ENCODE peak calls at places on chromosomes 16 and 17, in six cellular contexts. N is A549, A is GM12878, T is endothelial cell of umbilical vein, K is K562, L is HepG2. J is an unnamed sample.

GRCh38 chr16:48498761-48499600 is 111.0 kb downstream of the N4BP1 start:
- DNase-seq in N (peak), A (no peak), T (peak), K (no peak), L (peak), J (peak)

GRCh38 chr16:29231231-29231630 is 175.3 kb downstream of the NPIPB11 start:
- DNase-seq in N (no peak), A (no peak), T (no peak), K (no peak), L (no peak), J (no peak)

GRCh38 chr16:20880867-20881866 is 19.0 kb downstream of the DCUN1D3 start:
- DNase-seq in N (no peak), A (no peak), T (no peak), K (no peak), L (peak), J (no peak)

GRCh38 chr16:49615606-49616005 is 240.3 kb downstream of the ZNF423 start:
- DNase-seq in N (no peak), A (no peak), T (no peak), K (no peak), L (no peak), J (no peak)

GRCh38 chr16:69114346-69114975 is 9.0 kb downstream of the HAS3 start:
- DNase-seq in N (no peak), A (no peak), T (no peak), K (no peak), L (no peak), J (no peak)

GRCh38 chr17:2054262-2054739 is 602 bp upstream of the HIC1 start:
- DNase-seq in N (peak), A (no peak), T (peak), K (no peak), L (no peak), J (peak)

GRCh38 chr16:19008245-19008644 is 24.5 kb downstream of the TMC7 start:
- DNase-seq in N (no peak), A (no peak), T (no peak), K (no peak), L (peak), J (no peak)

GRCh38 chr17:17445925-17446665 is 30.7 kb upstream of the MED9 start:
- DNase-seq in N (peak), A (no peak), T (peak), K (no peak), L (peak), J (no peak)

GRCh38 chr16:52526429-52526828 is 20.5 kb downstream of the TOX3 start:
- DNase-seq in N (no peak), A (no peak), T (no peak), K (no peak), L (no peak), J (no peak)

GRCh38 chr17:41131979-41132378 is 8.0 kb upstream of the KRTAP4-12 start:
- DNase-seq in N (peak), A (no peak), T (no peak), K (no peak), L (peak), J (no peak)

GRCh38 chr16:53098526-53099317 is 43.9 kb downstream of the CHD9 start:
- DNase-seq in N (peak), A (peak), T (peak), K (peak), L (peak), J (peak)

GRCh38 chr16:9934723-9935508 is 247.3 kb downstream of the GRIN2A start:
- DNase-seq in N (no peak), A (no peak), T (no peak), K (no peak), L (no peak), J (peak)

GRCh38 chr17:15377200-15377599 is 35.8 kb upstream of the TEKT3 start:
- DNase-seq in N (no peak), A (no peak), T (no peak), K (no peak), L (no peak), J (no peak)

GRCh38 chr16:26963109-26963508 is 103.6 kb upstream of the C16orf82 start:
- DNase-seq in N (peak), A (no peak), T (no peak), K (peak), L (peak), J (peak)

GRCh38 chr17:1713160-1713877 is 3.1 kb upstream of the TLCD2 start:
- DNase-seq in N (no peak), A (no peak), T (no peak), K (peak), L (no peak), J (no peak)

GRCh38 chr17:45135978-45136791 is 698 bp downstream of the ACBD4 start:
- DNase-seq in N (no peak), A (no peak), T (no peak), K (no peak), L (no peak), J (no peak)

GRCh38 chr16:80924372-80924978 is 82.2 kb downstream of the CMC2 start:
- DNase-seq in N (peak), A (no peak), T (peak), K (peak), L (peak), J (peak)

GRCh38 chr16:351804-352520 is 561 bp downstream of the AXIN1 start:
- DNase-seq in N (no peak), A (no peak), T (no peak), K (no peak), L (no peak), J (no peak)

GRCh38 chr17:8916470-8916869 is 49.0 kb upstream of the PIK3R6 start:
- DNase-seq in N (no peak), A (no peak), T (no peak), K (no peak), L (no peak), J (peak)

GRCh38 chr16:56041556-56042140 is 149.6 kb upstream of the GNAO1 start:
- DNase-seq in N (peak), A (no peak), T (no peak), K (peak), L (peak), J (peak)

GRCh38 chr17:14882131-14882530 is 383.0 kb downstream of the PMP22 start:
- DNase-seq in N (no peak), A (no peak), T (no peak), K (no peak), L (no peak), J (no peak)

GRCh38 chr16:85413713-85414663 is 199.1 kb upstream of the GSE1 start:
- DNase-seq in N (no peak), A (no peak), T (no peak), K (no peak), L (no peak), J (no peak)

GRCh38 chr17:60743812-60744211 is 66.2 kb downstream of the BCAS3 start:
- DNase-seq in N (no peak), A (no peak), T (peak), K (no peak), L (no peak), J (no peak)

GRCh38 chr17:6574689-6575595 is 18.6 kb upstream of the PITPNM3 start:
- DNase-seq in N (no peak), A (peak), T (peak), K (peak), L (no peak), J (peak)

GRCh38 chr16:50644730-50645129 is 36.4 kb downstream of the SNX20 start:
- DNase-seq in N (peak), A (no peak), T (no peak), K (no peak), L (no peak), J (peak)

GRCh38 chr17:76261421-76262215 is 3.5 kb upstream of the UBALD2 start:
- DNase-seq in N (no peak), A (no peak), T (peak), K (no peak), L (no peak), J (no peak)

GRCh38 chr17:42706732-42707131 is 24.4 kb downstream of the CNTNAP1 start:
- DNase-seq in N (no peak), A (peak), T (no peak), K (no peak), L (no peak), J (no peak)

GRCh38 chr17:18172528-18173278 is 10.9 kb upstream of the ALKBH5 start:
- DNase-seq in N (no peak), A (no peak), T (no peak), K (no peak), L (no peak), J (no peak)

GRCh38 chr17:4485676-4486646 is 12.7 kb upstream of the SPNS2 start:
- DNase-seq in N (no peak), A (no peak), T (no peak), K (no peak), L (no peak), J (no peak)

GRCh38 chr17:7438050-7438614 is 1.2 kb upstream of the FGF11 start:
- DNase-seq in N (no peak), A (no peak), T (peak), K (peak), L (no peak), J (peak)

GRCh38 chr17:74715144-74715543 is 2.4 kb upstream of the CD300LF start:
- DNase-seq in N (no peak), A (no peak), T (no peak), K (peak), L (peak), J (peak)

GRCh38 chr17:7867881-7868329 is 10.1 kb downstream of the CYB5D1 start:
- DNase-seq in N (no peak), A (no peak), T (no peak), K (no peak), L (no peak), J (peak)

GRCh38 chr17:17922198-17922901 is 49.9 kb downstream of the TOM1L2 start:
- DNase-seq in N (no peak), A (no peak), T (no peak), K (peak), L (no peak), J (no peak)

GRCh38 chr17:17913695-17914332 is 58.4 kb downstream of the TOM1L2 start:
- DNase-seq in N (peak), A (no peak), T (peak), K (peak), L (peak), J (peak)

GRCh38 chr17:66021757-66022156 is 170.2 kb downstream of the CEP112 start:
- DNase-seq in N (no peak), A (no peak), T (no peak), K (no peak), L (no peak), J (no peak)

DNA sequence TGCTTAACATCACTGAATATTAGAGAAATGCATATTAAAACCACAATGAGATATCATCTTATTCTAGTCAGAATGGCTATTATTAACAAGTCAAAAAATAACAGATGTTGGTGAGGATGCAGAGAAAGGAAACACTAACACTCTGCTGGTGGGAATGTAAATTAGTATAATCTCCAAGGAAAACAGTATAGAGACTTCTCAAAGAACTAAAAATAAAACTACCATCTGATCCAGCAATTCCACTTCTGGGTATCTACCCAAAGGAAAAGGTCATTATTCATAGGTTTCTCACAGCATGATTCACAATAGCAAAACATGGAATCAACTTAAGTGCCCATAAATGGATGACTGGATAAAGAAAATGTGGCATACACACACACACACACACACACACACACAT is 166.4 kb downstream of the CEP112 start:
- DNase-seq in N (no peak), A (no peak), T (no peak), K (no peak), L (no peak), J (no peak)
- TF ChIP-seq MAX in N (no peak), A (no peak), T (no peak), K (no peak), L (no peak), J (no peak)

GRCh38 chr16:12538667-12539081 is 265.0 kb downstream of the CPPED1 start:
- DNase-seq in N (no peak), A (no peak), T (no peak), K (no peak), L (no peak), J (no peak)
- TF ChIP-seq POLR2A in N (no peak), A (no peak), T (no peak), K (no peak), L (no peak), J (no peak)

GRCh38 chr16:2341456-2342447 is 1.2 kb upstream of the ABCA3 start:
- DNase-seq in N (no peak), A (no peak), T (no peak), K (no peak), L (no peak), J (no peak)
- TF ChIP-seq MYC in N (no peak), A (no peak), T (no peak), K (no peak), L (no peak), J (no peak)

GRCh38 chr16:24367186-24367585 is 111.1 kb downstream of the CACNG3 start:
- DNase-seq in N (no peak), A (no peak), T (no peak), K (no peak), L (no peak), J (no peak)

DNA sequence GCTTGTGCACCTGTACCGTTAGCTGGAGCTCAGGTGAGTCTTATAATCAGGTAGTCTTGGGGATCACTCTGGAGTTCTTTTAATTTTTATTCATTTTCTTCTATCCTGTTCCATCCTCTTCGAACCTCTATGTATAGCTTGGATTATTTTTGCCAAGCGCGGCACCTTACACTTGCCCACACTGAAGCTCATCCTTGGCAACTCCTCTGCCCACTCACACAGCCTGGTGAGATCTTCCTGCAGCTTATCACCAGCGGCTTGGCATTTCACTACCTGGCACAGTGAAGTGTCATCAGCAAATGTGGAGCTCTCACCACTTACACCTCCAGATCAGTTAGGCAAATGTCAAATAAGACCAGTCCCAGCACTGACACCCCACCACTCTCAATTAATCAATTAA is 116.7 kb downstream of the CACNG3 start:
- DNase-seq in N (no peak), A (no peak), T (no peak), K (no peak), L (no peak), J (no peak)
- TF ChIP-seq MAX in N (no peak), A (no peak), T (no peak), K (no peak), L (no peak), J (no peak)

DNA sequence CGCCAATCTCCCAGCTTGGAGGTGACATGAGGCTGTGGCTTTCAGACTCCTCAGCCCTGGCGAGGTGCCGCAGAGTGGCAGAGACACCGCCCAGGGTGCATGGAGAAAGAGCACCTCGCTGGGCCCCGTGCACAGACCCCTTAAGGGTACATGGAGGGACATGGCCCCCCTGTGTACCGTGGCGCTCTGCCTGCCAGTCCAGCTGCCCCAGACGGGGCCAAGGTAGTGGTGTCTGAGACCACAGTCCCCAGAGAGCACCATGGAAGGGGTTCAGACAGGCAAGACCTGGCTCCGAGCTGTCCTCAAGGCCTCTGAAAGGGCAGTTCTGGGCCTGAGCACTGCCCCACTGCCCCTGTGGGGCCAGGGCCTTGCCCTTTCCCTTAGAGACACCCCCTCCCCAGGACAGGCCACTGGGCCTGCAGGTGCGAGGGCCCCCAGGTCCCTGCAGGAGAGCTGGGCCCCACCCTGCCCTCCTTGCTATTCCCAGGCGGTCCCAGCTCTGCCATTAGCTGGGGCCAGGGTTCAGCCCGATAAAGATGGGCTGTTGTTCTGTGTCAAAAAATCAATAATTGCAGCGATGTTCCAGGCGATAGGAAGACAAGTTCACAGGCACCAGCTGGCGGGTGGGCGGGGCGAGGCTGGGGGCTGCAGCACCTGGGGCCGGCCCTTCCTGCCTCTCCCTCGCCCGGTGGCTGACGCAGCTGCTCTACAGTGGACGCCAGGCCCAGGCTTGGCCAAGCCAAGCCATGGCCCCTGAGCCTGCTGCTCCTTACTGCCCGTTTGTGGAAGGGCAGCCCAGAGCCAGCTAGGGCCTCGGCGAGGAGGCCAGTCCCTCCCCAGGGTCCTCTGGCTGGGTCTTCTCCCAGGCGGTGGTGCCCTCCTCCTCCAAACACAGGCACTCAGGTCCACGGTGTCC is 51.7 kb downstream of the ZFPM1 start:
- DNase-seq in N (no peak), A (no peak), T (no peak), K (no peak), L (peak), J (no peak)
- TF ChIP-seq POLR2A in N (no peak), A (no peak), T (no peak), K (no peak), L (no peak), J (no peak)